ENCODE peak calls at places on chromosomes 5 and 9, in eight cellular contexts. S is esophagus muscularis mucosa; A is tibial nerve; B is breast epithelium; X is psoas muscle; I is lung; Z is CD4-positive, alpha-beta memory T cell; C is pancreas. L is an unnamed sample.

GRCh38 chr9:112127281-112127680 is 47.8 kb downstream of the SUSD1 start:
- DNase-seq in S (peak), A (no peak), B (no peak), X (no peak), I (no peak), Z (no peak), C (no peak), L (no peak)

GRCh38 chr9:3677541-3677940 is 151.7 kb upstream of the RFX3 start:
- DNase-seq in S (no peak), A (no peak), B (no peak), X (no peak), I (no peak), Z (no peak), C (no peak), L (no peak)

GRCh38 chr5:1128977-1129724 is 17.3 kb upstream of the SLC12A7 start:
- DNase-seq in S (no peak), A (no peak), B (no peak), X (peak), I (no peak), Z (no peak), C (no peak), L (no peak)

GRCh38 chr9:117720555-117720954 is 16.4 kb downstream of the TLR4 start:
- DNase-seq in S (no peak), A (peak), B (no peak), X (peak), I (no peak), Z (no peak), C (no peak), L (no peak)

GRCh38 chr5:140926211-140926902 is at the start of gene PCDHAC1:
- DNase-seq in S (no peak), A (peak), B (peak), X (peak), I (peak), Z (peak), C (peak), L (peak)

GRCh38 chr9:90925581-90926257 is 124.1 kb downstream of the SYK start:
- DNase-seq in S (no peak), A (no peak), B (no peak), X (no peak), I (no peak), Z (no peak), C (no peak), L (no peak)

GRCh38 chr5:134477462-134478245 is 47.8 kb upstream of the JADE2 start:
- DNase-seq in S (no peak), A (no peak), B (no peak), X (no peak), I (no peak), Z (no peak), C (no peak), L (no peak)

GRCh38 chr5:149708981-149709594 is 21.0 kb upstream of the PPARGC1B start:
- DNase-seq in S (no peak), A (no peak), B (no peak), X (no peak), I (no peak), Z (no peak), C (no peak), L (no peak)

GRCh38 chr9:84375954-84376353 is 35.4 kb upstream of the SLC28A3 start:
- DNase-seq in S (no peak), A (no peak), B (no peak), X (no peak), I (no peak), Z (no peak), C (no peak), L (no peak)

GRCh38 chr9:38744484-38744883 is 24.6 kb upstream of the FAM240B start:
- DNase-seq in S (peak), A (no peak), B (no peak), X (no peak), I (no peak), Z (no peak), C (no peak), L (no peak)

GRCh38 chr5:112174959-112175594 is 244.0 kb downstream of the EPB41L4A start:
- DNase-seq in S (no peak), A (no peak), B (no peak), X (no peak), I (no peak), Z (no peak), C (no peak), L (peak)

DNA sequence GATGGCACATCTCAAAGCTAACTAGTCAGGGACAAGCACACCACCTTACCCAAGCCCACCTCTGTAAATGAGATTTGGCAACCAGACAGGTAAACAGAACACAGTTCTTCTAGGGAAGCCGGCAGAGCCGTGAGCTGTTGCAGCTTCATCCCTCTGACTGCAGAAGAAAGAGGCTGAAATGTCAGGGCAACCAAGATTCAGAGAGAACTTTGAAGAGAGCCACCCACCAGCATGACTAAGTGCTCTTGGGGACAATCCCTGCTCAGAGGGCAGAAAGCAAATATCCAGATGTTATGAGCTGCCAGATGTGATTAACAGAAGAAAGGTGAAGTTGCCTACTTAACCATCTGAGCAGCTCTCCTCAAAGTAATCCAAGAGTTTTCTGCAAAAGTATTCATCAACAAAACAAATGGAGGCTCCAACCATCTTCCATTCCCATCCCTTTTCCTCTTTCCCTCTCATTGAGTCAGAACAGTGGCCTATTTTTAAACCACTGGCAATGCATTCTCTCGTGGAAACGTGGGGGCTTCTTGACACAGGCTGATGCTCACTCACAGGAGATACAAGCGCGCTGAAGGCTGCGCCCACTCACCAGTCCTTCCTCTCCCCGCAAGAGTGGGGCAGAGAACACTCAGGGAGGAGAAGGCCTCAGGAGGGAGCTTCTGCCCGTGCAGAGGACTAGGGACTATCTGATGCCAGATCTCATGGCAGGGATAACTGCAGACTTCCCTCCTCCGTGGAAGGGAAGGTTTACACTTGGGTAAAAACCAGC is 57.1 kb downstream of the SLIT3 start:
- DNase-seq in S (peak), A (no peak), B (no peak), X (no peak), I (no peak), Z (no peak), C (no peak), L (peak)
- H3K27ac ChIP-seq in S (no peak), A (no peak), B (no peak), X (no peak), I (no peak), Z (no peak), C (no peak), L (no peak)

DNA sequence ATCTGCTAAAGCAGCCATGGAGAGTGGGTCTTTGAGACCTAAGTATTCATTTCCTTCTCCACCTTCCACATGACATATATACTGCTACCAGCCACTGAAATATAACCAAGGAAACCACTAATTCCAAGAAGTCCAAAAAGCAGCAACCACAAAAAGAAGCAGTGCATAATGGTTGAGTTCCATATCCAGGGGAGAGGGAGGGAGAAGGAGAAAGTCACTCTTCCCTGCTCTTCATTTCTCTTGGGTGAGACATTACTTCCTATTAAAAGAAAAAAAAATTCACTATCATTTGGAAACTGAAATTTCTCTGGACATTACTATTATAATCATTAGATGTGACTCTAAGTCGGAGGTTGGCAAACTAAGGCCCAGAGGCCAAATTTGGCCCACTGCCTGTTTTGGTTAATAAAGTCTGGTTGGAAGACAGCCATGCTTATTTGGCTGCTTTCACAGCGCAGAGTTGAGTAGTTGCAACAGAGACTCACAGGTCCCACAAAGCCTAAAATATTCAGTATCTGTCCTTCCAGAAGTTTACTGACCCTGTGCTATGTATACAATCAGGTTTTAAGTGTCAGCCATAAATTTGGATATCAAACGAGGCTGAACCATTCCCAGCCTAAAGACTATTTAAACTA is 168.6 kb downstream of the MPDZ start:
- DNase-seq in S (no peak), A (no peak), B (no peak), X (peak), I (peak), Z (no peak), C (no peak), L (no peak)
- H3K27ac ChIP-seq in S (no peak), A (no peak), B (no peak), X (no peak), I (no peak), Z (no peak), C (no peak), L (no peak)

GRCh38 chr9:27483576-27483975 is 40.5 kb upstream of the IFNK start:
- DNase-seq in S (no peak), A (no peak), B (no peak), X (no peak), I (no peak), Z (no peak), C (no peak), L (no peak)

GRCh38 chr9:27487128-27487527 is 37.0 kb upstream of the IFNK start:
- DNase-seq in S (no peak), A (no peak), B (no peak), X (no peak), I (no peak), Z (no peak), C (no peak), L (no peak)

GRCh38 chr9:27478322-27478721 is 45.8 kb upstream of the IFNK start:
- DNase-seq in S (no peak), A (no peak), B (no peak), X (no peak), I (no peak), Z (no peak), C (no peak), L (no peak)

GRCh38 chr9:27485158-27485557 is 38.9 kb upstream of the IFNK start:
- DNase-seq in S (no peak), A (no peak), B (no peak), X (no peak), I (no peak), Z (no peak), C (no peak), L (no peak)

DNA sequence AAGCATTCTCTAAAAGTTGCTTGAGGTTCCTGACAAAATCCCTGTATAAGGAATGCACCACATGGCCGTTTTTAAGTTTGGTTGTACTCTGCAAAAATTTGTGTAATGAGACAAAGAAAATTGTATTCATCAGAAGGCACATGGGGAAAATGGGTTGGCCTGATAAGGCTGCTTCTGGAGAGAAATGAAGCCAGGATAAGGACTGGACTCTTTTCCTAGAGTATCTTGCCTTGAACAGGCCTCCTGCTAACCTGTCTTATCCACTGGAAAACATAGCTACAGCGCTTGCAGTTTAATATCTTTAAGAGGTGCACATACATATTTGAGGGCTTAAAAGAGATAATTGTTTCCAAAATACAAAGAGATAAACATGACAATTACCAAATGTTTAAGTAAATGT is 41.4 kb upstream of the IFNK start:
- DNase-seq in S (no peak), A (no peak), B (no peak), X (no peak), I (no peak), Z (no peak), C (no peak), L (no peak)
- H3K27ac ChIP-seq in S (no peak), A (no peak), B (no peak), X (no peak), I (no peak), Z (no peak), C (no peak), L (no peak)

GRCh38 chr5:160726721-160727120 is 125.3 kb downstream of the ATP10B start:
- DNase-seq in S (peak), A (no peak), B (no peak), X (no peak), I (no peak), Z (no peak), C (no peak), L (no peak)

DNA sequence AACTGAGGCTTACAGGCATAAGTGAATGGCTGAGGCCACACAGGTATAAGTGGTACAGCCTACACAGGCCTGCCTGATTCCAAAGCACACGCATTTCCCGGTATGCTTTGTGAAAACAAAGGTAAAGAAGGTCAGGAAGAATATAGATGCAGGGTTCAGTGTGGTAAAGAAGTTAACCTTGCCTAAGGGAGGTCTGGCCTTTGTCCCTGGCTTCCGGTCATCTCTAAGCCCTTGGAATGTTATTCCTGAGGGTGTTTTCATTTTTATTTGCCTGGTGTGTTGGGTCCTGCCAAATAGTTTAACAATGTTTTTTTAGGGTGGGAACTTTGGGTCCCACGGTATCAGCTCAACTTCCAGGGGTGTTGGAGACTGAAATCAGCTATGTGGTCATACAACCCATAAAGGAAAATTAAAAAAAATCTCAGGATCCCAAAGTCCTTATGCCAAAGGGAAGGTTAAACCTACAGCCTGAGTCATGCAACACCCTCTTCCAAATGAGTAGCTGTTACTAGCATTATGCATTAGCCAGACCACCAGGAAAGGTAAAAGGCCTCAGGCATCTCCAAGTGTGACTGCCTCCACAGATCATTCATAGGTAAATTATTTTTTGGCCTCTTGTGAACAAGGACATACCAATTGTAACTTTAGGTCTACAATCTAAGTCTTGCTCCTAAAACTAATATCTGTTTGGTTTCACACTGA is 124.6 kb downstream of the ATP10B start:
- DNase-seq in S (no peak), A (no peak), B (no peak), X (no peak), I (no peak), Z (no peak), C (no peak), L (no peak)
- H3K27ac ChIP-seq in S (no peak), A (no peak), B (no peak), X (no peak), I (no peak), Z (no peak), C (no peak), L (no peak)

DNA sequence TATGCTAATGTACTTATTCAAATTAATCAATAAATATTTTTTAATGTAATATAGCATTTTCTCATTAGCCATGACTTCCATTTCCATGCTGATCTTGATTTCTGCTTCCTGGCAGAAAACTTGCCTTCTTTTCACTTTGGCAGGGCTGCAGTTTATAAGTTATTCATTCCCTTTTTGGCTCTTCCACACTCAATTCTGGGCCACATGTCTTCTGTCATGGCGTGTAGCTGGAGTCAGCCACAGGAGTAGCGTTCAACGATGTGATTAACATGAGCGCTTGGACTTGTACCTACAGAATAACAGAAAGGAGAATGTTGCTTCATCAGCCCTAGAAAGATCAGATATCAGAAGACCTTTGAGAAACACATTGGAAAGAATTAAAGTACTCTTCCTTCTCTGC is 172.9 kb downstream of the CFAP90 start:
- DNase-seq in S (peak), A (no peak), B (no peak), X (no peak), I (no peak), Z (no peak), C (no peak), L (no peak)
- H3K27ac ChIP-seq in S (no peak), A (no peak), B (no peak), X (peak), I (no peak), Z (no peak), C (no peak), L (no peak)

GRCh38 chr5:72307968-72308852 is 11.8 kb downstream of the MRPS27 start:
- DNase-seq in S (peak), A (peak), B (peak), X (peak), I (peak), Z (peak), C (peak), L (peak)
- H3K27ac ChIP-seq in S (peak), A (peak), B (peak), X (peak), I (peak), Z (peak), C (peak), L (peak)

DNA sequence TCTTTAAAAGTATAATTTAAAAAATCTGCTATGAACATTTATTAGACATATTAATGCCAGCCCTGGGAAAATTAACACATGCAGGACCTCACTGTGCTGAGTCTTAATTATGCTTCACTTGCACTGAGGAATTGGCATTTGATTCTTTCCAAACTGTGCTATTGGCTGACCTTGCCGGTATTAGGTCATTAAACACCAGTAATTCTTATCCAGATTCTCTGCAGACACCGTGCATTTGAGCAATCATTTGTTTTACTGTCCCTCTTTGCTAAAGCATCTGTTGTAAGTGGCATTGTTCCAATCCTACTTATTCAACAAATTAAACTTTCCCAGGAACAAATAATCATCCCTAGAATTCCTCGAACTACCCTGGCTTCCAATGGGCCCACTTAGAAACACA is 144.9 kb downstream of the SLC12A2 start:
- DNase-seq in S (no peak), A (no peak), B (no peak), X (no peak), I (no peak), Z (no peak), C (no peak), L (no peak)
- H3K27ac ChIP-seq in S (no peak), A (no peak), B (no peak), X (no peak), I (no peak), Z (no peak), C (no peak), L (no peak)

DNA sequence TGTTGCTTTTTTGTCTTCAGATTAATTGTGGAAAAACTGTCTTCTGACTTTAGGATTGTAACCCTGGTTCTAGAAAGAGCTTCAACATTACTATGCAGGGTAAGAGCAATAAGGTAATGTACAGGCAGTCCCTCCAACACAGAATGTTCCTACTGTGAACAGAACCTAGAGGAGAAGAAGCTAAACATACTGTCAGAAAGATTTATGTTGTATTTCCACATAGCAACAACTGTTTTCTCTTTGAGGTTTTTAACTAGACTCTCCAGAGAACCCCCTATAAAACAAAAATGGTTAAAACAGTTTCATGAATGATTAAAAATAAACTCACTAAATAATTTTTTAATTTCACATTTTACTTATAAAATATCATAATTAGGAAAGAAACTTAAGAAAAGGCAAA is 64.3 kb upstream of the NAA35 start:
- DNase-seq in S (no peak), A (no peak), B (no peak), X (no peak), I (no peak), Z (no peak), C (no peak), L (no peak)
- H3K27ac ChIP-seq in S (peak), A (no peak), B (no peak), X (no peak), I (no peak), Z (no peak), C (no peak), L (no peak)

GRCh38 chr5:167730656-167731055 is 560.8 kb upstream of the WWC1 start:
- DNase-seq in S (no peak), A (no peak), B (no peak), X (no peak), I (no peak), Z (no peak), C (no peak), L (no peak)
- H3K27ac ChIP-seq in S (no peak), A (no peak), B (no peak), X (no peak), I (no peak), Z (no peak), C (no peak), L (no peak)

L was measured in caudate nucleus.